ENCODE peak calls at places on chromosomes 7 and 10, in five cellular contexts. A is activated CD4-positive, alpha-beta memory T cell treated with anti-CD3 and anti-CD28 coated beads for 36 hours; K is occipital lobe; N is gastrocnemius medialis; P is activated CD4-positive, alpha-beta T cell treated with anti-CD3 and anti-CD28 coated beads, Interleukin-2, amount 50 U/mL, for 24 hours. W is an unnamed sample.

GRCh38 chr10:129589546-129589945 is 122.5 kb downstream of the MGMT start:
- DNase-seq in A (no peak), K (no peak), N (no peak), P (no peak), W (no peak)

GRCh38 chr10:110172155-110172554 is 35.2 kb upstream of the MXI1 start:
- DNase-seq in A (no peak), K (no peak), N (no peak), P (no peak), W (no peak)

GRCh38 chr7:100668069-100668449 is 5.5 kb upstream of the GNB2 start:
- DNase-seq in A (no peak), K (no peak), N (no peak), P (no peak), W (no peak)

GRCh38 chr10:12191715-12192114 is 4.0 kb downstream of the NUDT5 start:
- DNase-seq in A (no peak), K (no peak), N (no peak), P (no peak), W (no peak)

GRCh38 chr10:14208231-14208630 is 122.5 kb downstream of the FRMD4A start:
- DNase-seq in A (no peak), K (no peak), N (no peak), P (no peak), W (no peak)

GRCh38 chr7:103902917-103903316 is 86.5 kb downstream of the RELN start:
- DNase-seq in A (no peak), K (no peak), N (no peak), P (no peak), W (no peak)

GRCh38 chr10:13617146-13617545 is 30.4 kb downstream of the PRPF18 start:
- DNase-seq in A (no peak), K (no peak), N (no peak), P (no peak), W (no peak)

GRCh38 chr7:7399707-7400106 is 136.0 kb downstream of the COL28A1 start:
- DNase-seq in A (no peak), K (no peak), N (no peak), P (no peak), W (no peak)

GRCh38 chr7:127396184-127396583 is 3.7 kb upstream of the ZNF800 start:
- DNase-seq in A (peak; percentile 74), K (no peak), N (no peak), P (no peak), W (peak; percentile 66)

GRCh38 chr7:100588438-100588837 is 2.3 kb downstream of the FBXO24 start:
- DNase-seq in A (no peak), K (no peak), N (no peak), P (no peak), W (no peak)

GRCh38 chr7:55550010-55550409 is 22.3 kb downstream of the VOPP1 start:
- DNase-seq in A (peak; percentile 9), K (no peak), N (peak; percentile 71), P (no peak), W (no peak)

GRCh38 chr7:127409629-127410028 is 17.1 kb upstream of the ZNF800 start:
- DNase-seq in A (no peak), K (no peak), N (no peak), P (no peak), W (no peak)

GRCh38 chr7:138435231-138435919 is 24.7 kb upstream of the TRIM24 start:
- DNase-seq in A (no peak), K (no peak), N (no peak), P (no peak), W (no peak)

GRCh38 chr10:14560274-14560673 is 214.4 kb downstream of the FAM107B start:
- DNase-seq in A (peak; percentile 92), K (no peak), N (no peak), P (no peak), W (peak; percentile 63)

GRCh38 chr7:44066494-44067063 is 1.2 kb upstream of the PGAM2 start:
- DNase-seq in A (no peak), K (no peak), N (peak; percentile 25), P (no peak), W (no peak)

GRCh38 chr7:52656098-52656497 is 379.3 kb upstream of the POM121L12 start:
- DNase-seq in A (no peak), K (no peak), N (no peak), P (no peak), W (no peak)

GRCh38 chr7:101518348-101518747 is 110.7 kb downstream of the MYL10 start:
- DNase-seq in A (no peak), K (no peak), N (no peak), P (no peak), W (no peak)

GRCh38 chr10:130040351-130040750 is 70.3 kb downstream of the C10orf143 start:
- DNase-seq in A (no peak), K (no peak), N (no peak), P (no peak), W (no peak)

GRCh38 chr7:19066109-19066508 is 51.3 kb downstream of the TWIST1 start:
- DNase-seq in A (no peak), K (no peak), N (no peak), P (no peak), W (no peak)

GRCh38 chr10:5442056-5442989 is 30.0 kb downstream of the NET1 start:
- DNase-seq in A (no peak), K (no peak), N (no peak), P (no peak), W (no peak)